ENCODE peak calls at places on chromosomes 7 and 10, in seven cellular contexts. Q, F, J, U, P, H and A are unnamed samples.

GRCh38 chr7:47414342-47415288 is 167.3 kb downstream of the TNS3 start:
- DNase-seq in Q (no peak), F (no peak), J (no peak), U (no peak), P (no peak), H (no peak), A (no peak)

GRCh38 chr7:79055722-79056415 is 397.6 kb downstream of the MAGI2 start:
- DNase-seq in Q (no peak), F (no peak), J (no peak), U (no peak), P (no peak), H (peak), A (no peak)

GRCh38 chr7:24442170-24442777 is 131.0 kb upstream of the PALS2 start:
- DNase-seq in Q (peak), F (no peak), J (no peak), U (no peak), P (no peak), H (no peak), A (no peak)

GRCh38 chr7:74479066-74479781 is 25.5 kb downstream of the GTF2IRD1 start:
- DNase-seq in Q (no peak), F (no peak), J (peak), U (no peak), P (no peak), H (no peak), A (no peak)

GRCh38 chr7:142094861-142095260 is 16.7 kb upstream of the MGAM2 start:
- DNase-seq in Q (no peak), F (no peak), J (no peak), U (no peak), P (no peak), H (no peak), A (no peak)

GRCh38 chr10:88932539-88933256 is 19.9 kb downstream of the ACTA2 start:
- DNase-seq in Q (peak), F (peak), J (peak), U (no peak), P (peak), H (peak), A (peak)

GRCh38 chr10:5546891-5547683 is 22.3 kb downstream of the CALML3 start:
- DNase-seq in Q (no peak), F (no peak), J (peak), U (no peak), P (peak), H (peak), A (no peak)

GRCh38 chr7:12239821-12240220 is 28.7 kb downstream of the TMEM106B start:
- DNase-seq in Q (no peak), F (no peak), J (no peak), U (no peak), P (no peak), H (no peak), A (no peak)

GRCh38 chr10:63429280-63429679 is 36.5 kb downstream of the JMJD1C start:
- DNase-seq in Q (peak), F (no peak), J (peak), U (no peak), P (peak), H (no peak), A (no peak)

GRCh38 chr7:101370836-101371235 is 8.2 kb downstream of the COL26A1 start:
- DNase-seq in Q (no peak), F (no peak), J (no peak), U (no peak), P (no peak), H (no peak), A (no peak)

GRCh38 chr10:38072552-38072951 is 21.6 kb upstream of the ZNF37A start:
- DNase-seq in Q (no peak), F (no peak), J (no peak), U (no peak), P (no peak), H (no peak), A (no peak)

GRCh38 chr7:70696139-70696782 is 435.7 kb upstream of the GALNT17 start:
- DNase-seq in Q (peak), F (peak), J (peak), U (no peak), P (peak), H (no peak), A (no peak)

GRCh38 chr10:103556383-103557007 is 63.0 kb downstream of the NEURL1 start:
- DNase-seq in Q (no peak), F (no peak), J (no peak), U (no peak), P (no peak), H (no peak), A (no peak)

GRCh38 chr7:6260291-6261183 is 11.9 kb downstream of the CYTH3 start:
- DNase-seq in Q (no peak), F (no peak), J (no peak), U (no peak), P (no peak), H (no peak), A (no peak)

GRCh38 chr10:72097448-72098300 is 9.3 kb upstream of the SPOCK2 start:
- DNase-seq in Q (no peak), F (no peak), J (peak), U (no peak), P (peak), H (no peak), A (no peak)

GRCh38 chr7:101138149-101138870 is 11.4 kb downstream of the SERPINE1 start:
- DNase-seq in Q (peak), F (no peak), J (peak), U (no peak), P (peak), H (peak), A (peak)

GRCh38 chr10:10043083-10043482 is 974.6 kb upstream of the CELF2 start:
- DNase-seq in Q (no peak), F (no peak), J (no peak), U (no peak), P (peak), H (peak), A (no peak)

GRCh38 chr7:135763261-135763660 is 14.6 kb upstream of the FAM180A start:
- DNase-seq in Q (no peak), F (no peak), J (peak), U (no peak), P (no peak), H (no peak), A (no peak)

GRCh38 chr7:99672571-99672970 is 7.2 kb downstream of the CYP3A5 start:
- DNase-seq in Q (no peak), F (no peak), J (no peak), U (no peak), P (no peak), H (no peak), A (no peak)

GRCh38 chr7:133536450-133536849 is 283.6 kb downstream of the EXOC4 start:
- DNase-seq in Q (no peak), F (no peak), J (no peak), U (no peak), P (no peak), H (no peak), A (no peak)

GRCh38 chr7:133543657-133544056 is 290.8 kb downstream of the EXOC4 start:
- DNase-seq in Q (no peak), F (no peak), J (no peak), U (no peak), P (no peak), H (no peak), A (no peak)

GRCh38 chr7:133539016-133539415 is 286.1 kb downstream of the EXOC4 start:
- DNase-seq in Q (no peak), F (no peak), J (no peak), U (no peak), P (no peak), H (no peak), A (no peak)

GRCh38 chr7:133542209-133542780 is 289.4 kb downstream of the EXOC4 start:
- DNase-seq in Q (no peak), F (no peak), J (no peak), U (no peak), P (no peak), H (no peak), A (no peak)

GRCh38 chr7:133540096-133540860 is 287.4 kb downstream of the EXOC4 start:
- DNase-seq in Q (no peak), F (no peak), J (no peak), U (no peak), P (peak), H (no peak), A (no peak)
- H3K4me2 ChIP-seq in Q (no peak), F (no peak), J (no peak), U (no peak), P (no peak), H (no peak), A (no peak)

GRCh38 chr10:70958396-70958795 is 70.0 kb upstream of the PCBD1 start:
- DNase-seq in Q (no peak), F (no peak), J (peak), U (no peak), P (peak), H (no peak), A (no peak)
- H3K23ac ChIP-seq in Q (no peak), F (no peak), J (no peak), U (no peak), P (no peak), H (no peak), A (no peak)

GRCh38 chr7:102992820-102993531 is 80.2 kb downstream of the LRRC17 start:
- DNase-seq in Q (no peak), F (no peak), J (peak), U (no peak), P (peak), H (peak), A (no peak)

GRCh38 chr7:102992509-102992819 is 79.7 kb downstream of the LRRC17 start:
- DNase-seq in Q (no peak), F (no peak), J (no peak), U (no peak), P (no peak), H (no peak), A (no peak)

GRCh38 chr7:102991540-102992214 is 78.9 kb downstream of the LRRC17 start:
- DNase-seq in Q (no peak), F (no peak), J (peak), U (no peak), P (peak), H (peak), A (no peak)

GRCh38 chr7:102990642-102991041 is 77.8 kb downstream of the LRRC17 start:
- DNase-seq in Q (no peak), F (no peak), J (no peak), U (no peak), P (no peak), H (no peak), A (no peak)

GRCh38 chr7:102991077-102991539 is 78.3 kb downstream of the LRRC17 start:
- DNase-seq in Q (no peak), F (no peak), J (no peak), U (no peak), P (no peak), H (no peak), A (no peak)
- H3K4me2 ChIP-seq in Q (no peak), F (no peak), J (no peak), U (no peak), P (no peak), H (no peak), A (no peak)

DNA sequence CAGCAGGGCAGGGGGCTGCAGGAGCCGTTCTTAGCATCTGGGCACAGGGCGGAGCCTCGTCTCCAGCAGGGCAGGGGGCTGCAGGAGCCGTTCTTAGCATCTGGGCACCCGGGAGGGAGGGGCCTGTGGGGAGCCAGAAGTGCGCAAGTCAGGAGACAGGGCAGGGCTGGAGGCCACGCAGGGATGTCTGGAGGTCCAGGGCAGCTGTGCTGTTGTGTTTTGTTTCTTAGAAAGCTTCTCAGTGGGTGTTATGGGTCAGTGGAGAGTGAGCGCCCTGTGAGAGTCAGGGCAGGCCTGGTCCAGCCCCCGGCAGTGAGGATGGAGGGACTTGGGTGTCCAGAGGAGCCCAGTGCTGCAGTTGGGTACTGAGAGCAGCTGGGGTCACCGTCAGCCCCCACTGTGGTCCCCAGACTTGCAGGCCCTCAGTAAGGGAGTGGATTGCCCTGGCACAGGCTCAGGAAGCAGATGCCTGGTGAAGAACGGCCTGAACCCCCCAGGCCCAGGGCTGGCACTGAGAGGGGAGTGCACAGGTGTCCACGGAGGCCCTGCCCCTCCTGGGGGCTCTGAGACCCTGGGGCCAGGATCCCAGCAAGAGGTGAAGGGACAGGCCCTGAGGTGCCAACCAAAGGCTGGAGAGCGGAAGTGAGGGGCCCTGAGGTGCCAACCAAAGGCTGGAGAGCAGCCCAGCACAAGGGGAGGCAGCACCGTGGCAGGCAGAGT is 29.8 kb downstream of the FAM20C start:
- DNase-seq in Q (no peak), F (no peak), J (no peak), U (no peak), P (no peak), H (no peak), A (no peak)
- H3K23ac ChIP-seq in Q (no peak), F (peak), J (no peak), U (no peak), P (no peak), H (no peak), A (no peak)

GRCh38 chr10:112465299-112465882 is 18.4 kb downstream of the VTI1A start:
- DNase-seq in Q (no peak), F (no peak), J (no peak), U (no peak), P (no peak), H (no peak), A (no peak)

GRCh38 chr10:112467541-112468075 is 20.6 kb downstream of the VTI1A start:
- DNase-seq in Q (no peak), F (no peak), J (peak), U (no peak), P (no peak), H (no peak), A (no peak)

GRCh38 chr10:112471878-112472487 is 25.0 kb downstream of the VTI1A start:
- DNase-seq in Q (peak), F (peak), J (peak), U (no peak), P (peak), H (peak), A (no peak)

GRCh38 chr10:112461029-112461887 is 14.2 kb downstream of the VTI1A start:
- DNase-seq in Q (peak), F (no peak), J (peak), U (no peak), P (peak), H (no peak), A (no peak)

DNA sequence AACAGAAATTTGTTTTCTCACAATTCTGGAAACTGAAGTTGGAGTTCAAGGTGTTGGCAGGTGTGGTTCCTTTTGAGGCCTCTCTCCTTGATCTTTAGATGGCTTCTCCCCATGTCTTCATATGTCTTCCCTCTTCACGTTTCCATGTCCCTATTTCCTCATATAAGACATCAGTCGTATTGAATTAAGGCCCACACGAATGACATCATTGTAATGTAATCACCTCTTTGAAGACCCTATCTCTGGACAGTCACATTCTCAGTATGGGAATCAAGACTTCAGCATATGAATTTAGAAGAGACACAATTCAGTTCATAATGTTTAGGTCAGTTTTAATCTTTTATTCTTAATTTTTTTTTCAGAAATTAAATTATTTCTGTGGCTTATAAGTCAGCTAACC is 19.8 kb downstream of the VTI1A start:
- DNase-seq in Q (no peak), F (no peak), J (no peak), U (no peak), P (no peak), H (no peak), A (no peak)
- H3K4me2 ChIP-seq in Q (no peak), F (no peak), J (no peak), U (no peak), P (no peak), H (no peak), A (no peak)

GRCh38 chr10:85593226-85593625 is 773.4 kb downstream of the GRID1 start:
- DNase-seq in Q (no peak), F (no peak), J (no peak), U (no peak), P (no peak), H (no peak), A (no peak)
- H3K23ac ChIP-seq in Q (no peak), F (no peak), J (no peak), U (no peak), P (no peak), H (no peak), A (no peak)

GRCh38 chr10:19640864-19641263 is 175.4 kb upstream of the PLXDC2 start:
- DNase-seq in Q (no peak), F (no peak), J (no peak), U (no peak), P (no peak), H (no peak), A (no peak)

GRCh38 chr10:19638173-19638872 is 177.9 kb upstream of the PLXDC2 start:
- DNase-seq in Q (no peak), F (no peak), J (peak), U (no peak), P (peak), H (peak), A (no peak)

GRCh38 chr10:19634163-19634562 is 182.1 kb upstream of the PLXDC2 start:
- DNase-seq in Q (no peak), F (no peak), J (no peak), U (no peak), P (no peak), H (no peak), A (no peak)

GRCh38 chr10:19638873-19639233 is 177.4 kb upstream of the PLXDC2 start:
- DNase-seq in Q (no peak), F (no peak), J (no peak), U (no peak), P (no peak), H (no peak), A (no peak)
- H3K4me2 ChIP-seq in Q (no peak), F (no peak), J (peak), U (no peak), P (no peak), H (no peak), A (no peak)